ENCODE peak calls at places on chromosomes 1 and 21, in ten cellular contexts. A is heart left ventricle; Q is heart right ventricle; K is body of pancreas; N is A549; U is cardiac muscle cell; I is fibroblast of lung; B is SJSA1; S is pancreas; W is CD8-positive, alpha-beta memory T cell. E is an unnamed sample. For H3K9me3, the result is how much of the 10 kb centered on the place peaks cover.

GRCh38 chr1:33222381-33222780 is 33.9 kb upstream of the ZNF362 start:
- DNase-seq in Q (no peak), N (no peak), B (no peak), K (no peak), U (no peak), I (peak), S (no peak), A (no peak), W (no peak), E (no peak)

GRCh38 chr1:56508523-56508983 is 70.8 kb downstream of the PLPP3 start:
- DNase-seq in A (peak), N (peak), W (no peak), I (peak), U (peak), B (no peak), K (peak), S (peak), Q (peak), E (peak)

GRCh38 chr1:42003433-42003832 is 84.7 kb upstream of the HIVEP3 start:
- DNase-seq in K (peak), B (no peak), W (no peak), U (no peak), A (peak), I (no peak), N (no peak), S (no peak), Q (no peak), E (no peak)

GRCh38 chr1:195141294-195141693 is 1466.9 kb downstream of the KCNT2 start:
- DNase-seq in K (no peak), I (no peak), W (no peak), U (no peak), A (no peak), S (no peak), Q (no peak), B (no peak), N (peak), E (no peak)

GRCh38 chr1:66944330-66945274 is 19.8 kb downstream of the MIER1 start:
- DNase-seq in U (peak), I (peak), W (no peak), Q (no peak), K (peak), A (peak), B (peak), N (peak), S (no peak), E (peak)

GRCh38 chr1:43706598-43707190 is 642 bp upstream of the ST3GAL3 start:
- DNase-seq in K (peak), B (peak), S (no peak), I (peak), N (peak), U (peak), A (no peak), Q (no peak), W (no peak), E (no peak)

GRCh38 chr1:214146523-214146922 is 134.4 kb upstream of the SMYD2 start:
- DNase-seq in K (no peak), U (no peak), A (no peak), S (no peak), B (no peak), Q (no peak), W (no peak), I (peak), N (peak), E (no peak)

GRCh38 chr1:201434266-201434665 is 12.7 kb upstream of the TNNI1 start:
- DNase-seq in I (no peak), W (no peak), A (no peak), K (no peak), B (no peak), Q (no peak), N (no peak), U (no peak), S (no peak), E (no peak)

GRCh38 chr1:235090406-235091069 is 38.1 kb downstream of the TOMM20 start:
- DNase-seq in Q (no peak), A (no peak), N (no peak), K (no peak), W (no peak), U (peak), B (peak), S (no peak), I (peak), E (peak)

GRCh38 chr1:169081503-169082123 is 24.9 kb upstream of the ATP1B1 start:
- DNase-seq in Q (no peak), W (no peak), A (no peak), B (no peak), S (no peak), N (no peak), I (no peak), K (no peak), U (peak), E (no peak)

GRCh38 chr1:41455479-41456271 is 28.8 kb downstream of the EDN2 start:
- DNase-seq in U (peak), W (no peak), I (peak), K (no peak), Q (peak), B (no peak), A (peak), S (no peak), N (no peak), E (peak)

GRCh38 chr1:36212782-36213181 is 11.5 kb upstream of the THRAP3 start:
- DNase-seq in S (no peak), W (no peak), N (peak), I (no peak), B (no peak), U (no peak), Q (no peak), K (no peak), A (no peak), E (peak)

GRCh38 chr1:38115251-38115650 is 68.7 kb upstream of the POU3F1 start:
- DNase-seq in K (no peak), U (no peak), W (no peak), A (no peak), Q (no peak), I (no peak), B (no peak), N (no peak), S (no peak), E (no peak)

GRCh38 chr21:41477641-41478318 is 30.2 kb downstream of the TMPRSS2 start:
- DNase-seq in I (peak), A (no peak), K (peak), U (peak), W (no peak), Q (no peak), S (no peak), B (no peak), N (no peak), E (no peak)

GRCh38 chr1:115238336-115239147 is 99.5 kb downstream of the NGF start:
- DNase-seq in S (no peak), I (peak), B (no peak), Q (no peak), K (peak), A (no peak), U (no peak), N (no peak), W (no peak), E (no peak)

GRCh38 chr1:180953791-180954721 is 41.4 kb downstream of the KIAA1614 start:
- DNase-seq in W (peak), S (peak), I (peak), Q (peak), N (peak), K (peak), U (peak), A (peak), B (no peak), E (peak)

GRCh38 chr1:209123601-209124000 is 459.9 kb upstream of the CAMK1G start:
- DNase-seq in N (no peak), U (no peak), A (no peak), S (no peak), W (no peak), I (no peak), B (no peak), K (no peak), Q (no peak), E (no peak)

GRCh38 chr1:202579806-202580205 is 130.4 kb downstream of the SYT2 start:
- DNase-seq in I (peak), A (no peak), K (no peak), W (no peak), B (no peak), U (peak), Q (no peak), N (no peak), S (no peak), E (no peak)

GRCh38 chr1:233735331-233735730 is 121.4 kb downstream of the KCNK1 start:
- DNase-seq in B (no peak), K (no peak), I (no peak), U (no peak), Q (no peak), W (no peak), S (no peak), N (no peak), A (no peak), E (no peak)

GRCh38 chr1:38990401-38990745 is 703 bp upstream of the AKIRIN1 start:
- DNase-seq in Q (no peak), N (no peak), I (peak), B (no peak), S (no peak), W (no peak), A (no peak), U (no peak), K (no peak), E (no peak)

GRCh38 chr1:35882586-35882944 is 444 bp upstream of the AGO1 start:
- DNase-seq in I (no peak), S (no peak), N (no peak), Q (no peak), A (no peak), K (peak), W (no peak), U (no peak), B (no peak), E (no peak)

GRCh38 chr1:200041337-200042118 is 14.0 kb downstream of the NR5A2 start:
- DNase-seq in A (no peak), Q (no peak), B (no peak), W (no peak), S (peak), K (peak), U (no peak), N (no peak), I (no peak), E (no peak)

GRCh38 chr1:95352767-95353166 is 118.8 kb downstream of the RWDD3 start:
- DNase-seq in S (no peak), U (no peak), I (no peak), A (no peak), N (no peak), Q (no peak), K (peak), W (no peak), B (no peak), E (no peak)

GRCh38 chr1:203677771-203678170 is 51.1 kb downstream of the ATP2B4 start:
- DNase-seq in S (no peak), U (no peak), I (no peak), K (no peak), N (no peak), Q (peak), B (no peak), W (no peak), A (no peak), E (no peak)

GRCh38 chr1:11180342-11180744 is 8.8 kb upstream of the ANGPTL7 start:
- DNase-seq in Q (no peak), B (no peak), I (peak), K (no peak), S (no peak), A (no peak), W (no peak), N (no peak), U (peak), E (no peak)

GRCh38 chr1:239025223-239025622 is 361.1 kb upstream of the CHRM3 start:
- DNase-seq in I (no peak), S (no peak), N (no peak), Q (no peak), U (no peak), W (no peak), B (no peak), K (no peak), A (no peak), E (no peak)
- H3K9me3 ChIP-seq in I (under half), S (under half), N (under half), Q (under half), U (under half), W (under half), B (under half), K (under half), A (under half), E (under half)

DNA sequence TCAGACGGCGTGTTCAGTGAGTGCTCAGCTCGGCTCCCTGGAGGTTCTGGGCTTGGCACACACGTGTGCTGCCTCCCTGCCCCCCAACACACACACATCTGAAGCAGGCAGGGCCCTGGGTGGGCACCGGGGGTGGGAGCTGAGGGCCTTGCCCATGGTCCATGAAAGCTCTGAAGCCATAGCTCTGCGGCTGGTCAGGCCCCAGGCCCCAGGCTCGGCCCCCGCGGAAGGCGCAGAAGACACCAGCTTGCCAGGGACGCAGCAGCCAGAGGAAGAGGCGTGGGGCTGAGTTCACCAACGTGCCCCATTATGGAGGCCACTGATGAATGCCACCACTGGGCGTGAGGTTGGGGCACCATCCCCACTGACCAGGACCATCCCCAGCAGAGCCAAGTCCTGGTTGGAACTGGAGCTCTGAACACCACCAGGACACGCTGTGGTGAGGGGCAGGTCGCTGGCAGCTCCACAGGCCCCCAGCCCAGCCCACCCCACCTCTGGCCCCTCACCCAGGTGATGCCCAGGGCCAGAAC is 4.2 kb downstream of the AURKAIP1 start:
- DNase-seq in K (no peak), U (no peak), I (no peak), B (no peak), A (no peak), N (no peak), S (peak), Q (no peak), W (no peak), E (no peak)
- H3K9me3 ChIP-seq in K (under half), U (under half), I (under half), B (under half), A (under half), N (under half), S (under half), Q (under half), W (under half), E (under half)

DNA sequence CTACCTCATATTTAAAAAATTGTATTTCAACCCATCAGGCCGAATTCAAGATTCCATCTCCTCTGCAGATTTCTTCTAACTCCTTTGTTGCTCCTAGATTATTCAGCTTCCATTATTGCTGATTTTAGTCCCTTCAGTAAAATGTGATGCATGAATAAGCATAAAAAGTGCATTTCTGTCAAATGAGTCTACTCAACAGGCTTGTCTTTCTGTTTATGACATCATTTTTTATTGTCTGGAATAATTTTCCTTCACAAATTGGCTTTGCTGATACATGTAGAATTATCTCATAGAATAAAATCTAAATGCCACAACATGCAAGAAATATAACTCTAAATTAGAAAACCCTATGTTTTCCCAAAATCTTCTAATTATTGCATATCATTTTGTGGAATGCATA is 1.6 kb upstream of the OR2M5 start:
- DNase-seq in U (no peak), K (no peak), B (no peak), N (no peak), S (no peak), I (no peak), Q (no peak), A (no peak), W (no peak), E (no peak)
- H3K9me3 ChIP-seq in U (under half), K (under half), B (under half), N (under half), S (under half), I (under half), Q (under half), A (under half), W (under half), E (under half)

DNA sequence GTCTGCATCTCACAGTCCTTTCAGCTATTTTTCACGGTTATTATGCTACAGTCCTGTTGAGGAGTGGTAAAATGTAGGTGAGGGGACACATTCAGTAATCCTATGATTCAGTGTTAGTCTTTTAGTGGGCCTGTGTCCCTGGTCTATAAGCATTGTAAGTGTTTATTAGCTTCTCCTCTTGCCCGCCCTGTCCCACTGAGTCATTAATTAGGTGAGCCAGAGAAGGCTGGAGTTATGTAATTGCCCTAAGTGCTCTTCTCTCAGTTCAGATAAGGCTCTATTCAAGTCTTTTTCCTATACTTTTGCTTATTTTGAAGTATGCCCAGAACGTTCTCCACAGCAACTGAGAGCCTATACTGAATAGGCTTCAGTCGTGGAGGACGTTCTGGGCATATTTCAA is 76.3 kb upstream of the ZRANB2 start:
- DNase-seq in Q (no peak), I (no peak), W (no peak), B (no peak), U (no peak), N (no peak), A (no peak), S (no peak), K (no peak), E (no peak)
- H3K9me3 ChIP-seq in Q (under half), I (under half), W (under half), B (under half), U (under half), N (under half), A (under half), S (under half), K (under half), E (under half)

DNA sequence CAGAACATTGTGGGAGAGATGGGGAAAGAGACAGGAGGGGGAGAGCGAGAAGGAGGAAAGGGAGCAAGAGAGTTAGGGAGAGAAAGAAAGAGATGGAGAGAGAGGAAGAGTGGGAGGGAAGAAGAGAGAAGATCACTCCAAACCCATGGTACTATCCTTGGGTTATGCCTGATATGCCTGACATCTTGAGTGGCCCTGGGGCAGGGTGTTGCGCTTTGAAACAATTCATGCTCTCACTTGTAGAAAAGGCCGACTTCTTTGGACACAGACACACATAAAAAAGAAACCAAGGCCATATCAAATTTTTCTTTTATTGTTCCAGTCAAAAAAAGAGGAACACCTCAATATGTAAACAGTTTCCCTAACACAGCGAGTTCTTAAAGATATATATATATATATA is 240.5 kb downstream of the DYRK1A start:
- DNase-seq in A (no peak), K (no peak), W (no peak), U (no peak), S (no peak), N (no peak), B (no peak), I (no peak), Q (no peak), E (no peak)
- H3K9me3 ChIP-seq in A (under half), K (under half), W (under half), U (under half), S (under half), N (under half), B (under half), I (under half), Q (under half), E (under half)

GRCh38 chr1:182811975-182812727 is 22.6 kb downstream of the NPL start:
- DNase-seq in N (no peak), W (no peak), A (no peak), K (no peak), U (no peak), S (no peak), B (no peak), I (no peak), Q (no peak), E (no peak)

GRCh38 chr1:182817802-182818201 is 21.3 kb upstream of the DHX9 start:
- DNase-seq in A (no peak), B (no peak), Q (no peak), I (no peak), U (no peak), W (no peak), S (no peak), N (no peak), K (no peak), E (no peak)

GRCh38 chr1:182816863-182817262 is 22.3 kb upstream of the DHX9 start:
- DNase-seq in B (no peak), I (no peak), W (no peak), N (no peak), Q (no peak), U (no peak), K (no peak), A (no peak), S (no peak), E (no peak)
- H3K9me3 ChIP-seq in B (under half), I (under half), W (under half), N (under half), Q (under half), U (under half), K (under half), A (under half), S (under half), E (under half)

GRCh38 chr1:2903226-2903625 is 101.7 kb upstream of the TTC34 start:
- DNase-seq in K (no peak), B (no peak), Q (no peak), S (no peak), W (no peak), N (no peak), U (no peak), A (no peak), I (no peak), E (no peak)
- H3K9me3 ChIP-seq in K (under half), B (under half), Q (under half), S (under half), W (under half), N (under half), U (under half), A (under half), I (under half), E (under half)

DNA sequence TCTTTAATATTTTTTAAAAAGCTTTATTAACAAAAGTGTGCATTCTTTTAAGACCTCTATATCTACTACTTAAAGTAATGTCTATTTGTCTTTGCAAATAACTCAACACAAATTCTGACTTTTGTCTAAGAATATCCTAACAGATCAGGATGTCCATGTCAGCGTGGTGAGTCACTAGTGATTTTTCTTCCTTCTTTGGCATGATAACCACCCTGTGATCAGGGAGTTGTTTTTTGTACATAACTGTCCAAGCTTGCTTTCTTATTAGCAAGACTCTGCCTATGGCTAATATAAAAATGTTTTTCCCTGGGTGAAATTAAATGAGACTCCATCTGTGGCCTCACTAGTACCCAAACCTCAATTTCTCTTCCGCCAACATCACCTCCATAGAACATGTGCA is 688.9 kb upstream of the ADGRL2 start:
- DNase-seq in K (no peak), A (no peak), B (no peak), U (peak), S (no peak), Q (no peak), I (peak), W (no peak), N (no peak), E (no peak)
- H3K9me3 ChIP-seq in K (under half), A (under half), B (under half), U (under half), S (under half), Q (under half), I (under half), W (under half), N (under half), E (under half)